ENCODE peak calls at places on chromosome 16, in four cellular contexts. One of them, this sample, is unnamed. For H3K27me3, the result is how much of the 10 kb centered on the place peaks cover.

GRCh38 chr16:85621698-85622433 is 8.7 kb downstream of the GSE1 start:
- DNase-seq in H1: no peak
- DNase-seq in H9: no peak
- DNase-seq in mesenchymal stem cell: no peak
- DNase-seq in this sample: no peak

GRCh38 chr16:1159325-1159972 is 6.5 kb downstream of the CACNA1H start:
- DNase-seq in H1: no peak
- DNase-seq in H9: no peak
- DNase-seq in mesenchymal stem cell: no peak
- DNase-seq in this sample: no peak

GRCh38 chr16:11330526-11331237 is 14.6 kb upstream of the RMI2 start:
- DNase-seq in H1: no peak
- DNase-seq in H9: no peak
- DNase-seq in mesenchymal stem cell: no peak
- DNase-seq in this sample: no peak

GRCh38 chr16:28326881-28327610 is 34.7 kb downstream of the SBK1 start:
- DNase-seq in H1: peak
- DNase-seq in H9: peak
- DNase-seq in mesenchymal stem cell: peak
- DNase-seq in this sample: no peak

GRCh38 chr16:46715769-46716305 is 26.4 kb downstream of the ORC6 start:
- DNase-seq in H1: peak
- DNase-seq in H9: no peak
- DNase-seq in mesenchymal stem cell: no peak
- DNase-seq in this sample: no peak

GRCh38 chr16:14015948-14016347 is 55.2 kb upstream of the MRTFB start:
- DNase-seq in H1: no peak
- DNase-seq in H9: no peak
- DNase-seq in mesenchymal stem cell: peak
- DNase-seq in this sample: no peak

GRCh38 chr16:84754353-84754856 is 54.6 kb downstream of the USP10 start:
- DNase-seq in H1: peak
- DNase-seq in H9: peak
- DNase-seq in mesenchymal stem cell: peak
- DNase-seq in this sample: peak

GRCh38 chr16:83513006-83513755 is 294.6 kb upstream of the HSBP1 start:
- DNase-seq in H1: no peak
- DNase-seq in H9: no peak
- DNase-seq in mesenchymal stem cell: peak
- DNase-seq in this sample: no peak

GRCh38 chr16:11794991-11795886 is 1.8 kb downstream of the ZC3H7A start:
- DNase-seq in H1: no peak
- DNase-seq in H9: no peak
- DNase-seq in mesenchymal stem cell: no peak
- DNase-seq in this sample: no peak

GRCh38 chr16:81729451-81729850 is 49.6 kb upstream of the PLCG2 start:
- DNase-seq in H1: peak
- DNase-seq in H9: peak
- DNase-seq in mesenchymal stem cell: no peak
- DNase-seq in this sample: no peak

GRCh38 chr16:46973457-46974324 is at the start of gene DNAJA2:
- DNase-seq in H1: peak
- DNase-seq in H9: peak
- DNase-seq in mesenchymal stem cell: peak
- DNase-seq in this sample: peak

GRCh38 chr16:48047273-48047672 is 108.5 kb downstream of the ABCC12 start:
- DNase-seq in H1: no peak
- DNase-seq in H9: no peak
- DNase-seq in mesenchymal stem cell: no peak
- DNase-seq in this sample: no peak

GRCh38 chr16:67425581-67425980 is 5.3 kb upstream of the HSD11B2 start:
- DNase-seq in H1: no peak
- DNase-seq in H9: no peak
- DNase-seq in mesenchymal stem cell: no peak
- DNase-seq in this sample: no peak

GRCh38 chr16:71257768-71258167 is 27.2 kb upstream of the HYDIN start:
- DNase-seq in H1: no peak
- DNase-seq in H9: no peak
- DNase-seq in mesenchymal stem cell: no peak
- DNase-seq in this sample: no peak

GRCh38 chr16:84606081-84606875 is 11.6 kb downstream of the COTL1 start:
- DNase-seq in H1: no peak
- DNase-seq in H9: no peak
- DNase-seq in mesenchymal stem cell: no peak
- DNase-seq in this sample: no peak

GRCh38 chr16:30570621-30571443 is 682 bp downstream of the ZNF688 start:
- DNase-seq in H1: peak
- DNase-seq in H9: peak
- DNase-seq in mesenchymal stem cell: peak
- DNase-seq in this sample: peak

GRCh38 chr16:25097304-25097988 is 14.1 kb upstream of the LCMT1 start:
- DNase-seq in H1: no peak
- DNase-seq in H9: no peak
- DNase-seq in mesenchymal stem cell: peak
- DNase-seq in this sample: no peak

GRCh38 chr16:17302620-17303019 is 168.1 kb downstream of the XYLT1 start:
- DNase-seq in H1: no peak
- DNase-seq in H9: no peak
- DNase-seq in mesenchymal stem cell: no peak
- DNase-seq in this sample: no peak

GRCh38 chr16:84834403-84834772 is 14.6 kb downstream of the CRISPLD2 start:
- DNase-seq in H1: no peak
- DNase-seq in H9: no peak
- DNase-seq in mesenchymal stem cell: no peak
- DNase-seq in this sample: no peak

GRCh38 chr16:84813141-84813933 is 6.4 kb upstream of the CRISPLD2 start:
- DNase-seq in H1: no peak
- DNase-seq in H9: peak
- DNase-seq in mesenchymal stem cell: peak
- DNase-seq in this sample: no peak

GRCh38 chr16:23712976-23713375 is at the start of gene ERN2:
- DNase-seq in H1: peak
- DNase-seq in H9: peak
- DNase-seq in mesenchymal stem cell: no peak
- DNase-seq in this sample: no peak

GRCh38 chr16:50213939-50214519 is 52.3 kb upstream of the ADCY7 start:
- DNase-seq in H1: no peak
- DNase-seq in H9: no peak
- DNase-seq in mesenchymal stem cell: peak
- DNase-seq in this sample: peak

GRCh38 chr16:4116328-4117249 is at the start of gene ADCY9:
- DNase-seq in H1: peak
- DNase-seq in H9: peak
- DNase-seq in mesenchymal stem cell: peak
- DNase-seq in this sample: peak

GRCh38 chr16:21104124-21104860 is 46.4 kb downstream of the DNAH3 start:
- DNase-seq in H1: no peak
- DNase-seq in H9: no peak
- DNase-seq in mesenchymal stem cell: peak
- DNase-seq in this sample: no peak

DNA sequence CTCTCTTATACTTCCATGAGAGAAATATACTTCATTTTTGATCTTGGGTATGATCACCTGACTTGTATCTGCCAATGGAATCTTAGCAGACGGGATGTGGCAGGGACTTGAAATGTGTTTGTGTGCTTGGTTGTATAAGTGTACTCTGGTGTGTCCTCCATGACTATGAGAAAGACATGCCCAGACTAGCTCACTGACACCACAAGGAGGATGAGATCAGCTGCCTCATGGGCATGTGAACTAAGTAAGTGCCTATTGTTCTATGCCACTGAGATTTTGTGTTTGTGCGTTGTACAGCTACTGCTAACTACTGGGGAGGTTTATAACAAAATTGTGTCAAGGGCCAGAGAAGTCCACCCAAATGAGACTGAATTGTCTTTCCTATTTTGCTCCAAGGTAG is 402.2 kb upstream of the SALL1 start:
- DNase-seq in H1: no peak
- DNase-seq in H9: no peak
- DNase-seq in mesenchymal stem cell: no peak
- DNase-seq in this sample: no peak
- H2BK15ac ChIP-seq in H1: no peak
- H2BK15ac ChIP-seq in H9: no peak
- H2BK15ac ChIP-seq in mesenchymal stem cell: no peak
- H2BK15ac ChIP-seq in this sample: no peak

GRCh38 chr16:89170346-89171215 is 967 bp upstream of the CDH15 start:
- DNase-seq in H1: peak
- DNase-seq in H9: peak
- DNase-seq in mesenchymal stem cell: no peak
- DNase-seq in this sample: no peak
- H3K27me3 ChIP-seq in H1: under half
- H3K27me3 ChIP-seq in H9: under half
- H3K27me3 ChIP-seq in mesenchymal stem cell: half or more
- H3K27me3 ChIP-seq in this sample: under half

GRCh38 chr16:2531371-2531695 is at the start of gene CEMP1:
- DNase-seq in H1: no peak
- DNase-seq in H9: peak
- DNase-seq in mesenchymal stem cell: no peak
- DNase-seq in this sample: no peak
- H2BK12ac ChIP-seq in H1: peak
- H2BK12ac ChIP-seq in H9: no peak
- H2BK12ac ChIP-seq in mesenchymal stem cell: peak
- H2BK12ac ChIP-seq in this sample: peak

GRCh38 chr16:58198022-58198683 is at the start of gene CSNK2A2:
- DNase-seq in H1: peak
- DNase-seq in H9: peak
- DNase-seq in mesenchymal stem cell: peak
- DNase-seq in this sample: peak
- H2BK15ac ChIP-seq in H1: no peak
- H2BK15ac ChIP-seq in H9: no peak
- H2BK15ac ChIP-seq in mesenchymal stem cell: peak
- H2BK15ac ChIP-seq in this sample: no peak

GRCh38 chr16:7962480-7962879 is 627.8 kb downstream of the TMEM114 start:
- DNase-seq in H1: no peak
- DNase-seq in H9: no peak
- DNase-seq in mesenchymal stem cell: no peak
- DNase-seq in this sample: no peak
- H3K27me3 ChIP-seq in H1: under half
- H3K27me3 ChIP-seq in H9: under half
- H3K27me3 ChIP-seq in mesenchymal stem cell: under half
- H3K27me3 ChIP-seq in this sample: under half

DNA sequence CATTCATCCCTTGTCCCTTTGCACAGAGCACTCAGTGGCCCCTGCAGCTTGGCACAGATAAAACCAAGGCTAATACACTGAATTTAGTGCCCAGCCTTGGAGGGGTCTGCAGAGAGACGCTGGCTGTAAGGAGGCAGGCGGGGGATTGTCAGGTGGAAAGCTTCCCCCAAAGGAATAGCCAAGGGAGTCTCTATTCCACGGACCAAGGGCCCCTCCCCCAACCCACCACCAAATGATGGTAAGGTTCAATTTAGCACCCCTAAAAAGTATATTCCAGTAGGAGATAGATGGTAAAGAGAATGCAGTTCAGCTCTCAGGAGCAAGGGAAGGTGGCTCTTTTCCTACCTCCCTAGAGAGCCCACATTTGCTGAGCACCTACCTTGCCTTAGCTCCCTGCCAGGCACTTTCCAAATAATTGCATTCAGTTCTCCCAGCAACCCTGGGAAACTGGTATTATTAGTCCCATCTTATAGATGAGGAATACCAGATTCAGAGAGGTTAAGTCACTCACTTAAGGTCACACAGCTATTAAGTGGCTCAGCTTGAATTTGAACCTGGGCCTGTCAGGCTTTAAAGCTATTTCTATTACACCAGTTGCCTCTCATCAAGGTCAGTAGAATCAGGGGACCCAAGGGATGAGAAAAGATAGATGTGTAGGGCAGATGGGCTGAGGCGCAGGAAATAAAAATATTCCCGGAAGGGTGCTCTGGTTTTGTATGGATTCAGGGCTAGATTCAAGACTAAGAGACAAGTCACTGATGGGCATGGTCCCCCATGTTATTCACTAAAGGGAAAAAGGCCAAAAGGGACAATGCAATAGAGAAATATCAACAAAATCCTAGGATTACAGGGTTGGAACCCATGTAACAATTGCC is 20.0 kb upstream of the ZFHX3 start:
- DNase-seq in H1: no peak
- DNase-seq in H9: no peak
- DNase-seq in mesenchymal stem cell: no peak
- DNase-seq in this sample: no peak
- H2BK12ac ChIP-seq in H1: peak
- H2BK12ac ChIP-seq in H9: no peak
- H2BK12ac ChIP-seq in mesenchymal stem cell: peak
- H2BK12ac ChIP-seq in this sample: peak

GRCh38 chr16:68823401-68823800 is 19.9 kb upstream of the TANGO6 start:
- DNase-seq in H1: no peak
- DNase-seq in H9: peak
- DNase-seq in mesenchymal stem cell: peak
- DNase-seq in this sample: no peak
- H2BK15ac ChIP-seq in H1: no peak
- H2BK15ac ChIP-seq in H9: no peak
- H2BK15ac ChIP-seq in mesenchymal stem cell: peak
- H2BK15ac ChIP-seq in this sample: no peak

GRCh38 chr16:75250089-75250808 is 1.2 kb downstream of the BCAR1 start:
- DNase-seq in H1: no peak
- DNase-seq in H9: no peak
- DNase-seq in mesenchymal stem cell: peak
- DNase-seq in this sample: no peak
- H3K27me3 ChIP-seq in H1: under half
- H3K27me3 ChIP-seq in H9: under half
- H3K27me3 ChIP-seq in mesenchymal stem cell: under half
- H3K27me3 ChIP-seq in this sample: under half

This sample was measured in neuronal stem cell.